ENCODE peak calls at places on chromosomes 7 and 10, in four cellular contexts. L is A549, G is GM12878, B is HepG2. C is an unnamed sample.

GRCh38 chr7:1249731-1250130 is 17.1 kb downstream of the UNCX start:
- DNase-seq in L (no peak), B (no peak), G (no peak), C (no peak)

GRCh38 chr10:122271076-122271475 is at the start of gene BTBD16:
- DNase-seq in B (no peak), L (no peak), G (no peak), C (no peak)

GRCh38 chr10:76998451-76998850 is 639.2 kb downstream of the KCNMA1 start:
- DNase-seq in B (no peak), L (no peak), G (no peak), C (no peak)

GRCh38 chr7:158409816-158410330 is 177.8 kb downstream of the PTPRN2 start:
- DNase-seq in G (no peak), L (no peak), B (no peak), C (no peak)

GRCh38 chr7:130112078-130112477 is 41.7 kb downstream of the KLHDC10 start:
- DNase-seq in L (no peak), B (no peak), G (no peak), C (no peak)

GRCh38 chr7:27100601-27101187 is 1.8 kb downstream of the HOXA2 start:
- DNase-seq in G (no peak), B (no peak), L (no peak), C (peak)

GRCh38 chr10:62049815-62050626 is 148.5 kb downstream of the ARID5B start:
- DNase-seq in L (no peak), B (no peak), G (no peak), C (no peak)

GRCh38 chr10:132514841-132515521 is 22.6 kb upstream of the INPP5A start:
- DNase-seq in B (no peak), L (no peak), G (no peak), C (no peak)

GRCh38 chr10:112570585-112570984 is 123.6 kb downstream of the VTI1A start:
- DNase-seq in B (no peak), G (no peak), L (no peak), C (no peak)

GRCh38 chr10:73810735-73811465 is 498 bp downstream of the NDST2 start:
- DNase-seq in G (no peak), L (peak), B (no peak), C (no peak)

GRCh38 chr10:80187465-80188409 is 17.6 kb downstream of the ANXA11 start:
- DNase-seq in B (peak), G (peak), L (no peak), C (no peak)
- TF ChIP-seq USF2 in B (no peak), G (no peak), L (no peak), C (no peak)

GRCh38 chr7:6542368-6542767 is 8.9 kb downstream of the GRID2IP start:
- DNase-seq in G (no peak), L (no peak), B (no peak), C (no peak)

GRCh38 chr7:6546852-6547251 is 4.4 kb downstream of the GRID2IP start:
- DNase-seq in G (no peak), B (no peak), L (no peak), C (no peak)

GRCh38 chr7:6551016-6551511 is at the start of gene GRID2IP:
- DNase-seq in G (no peak), L (no peak), B (no peak), C (no peak)

GRCh38 chr7:6547400-6547799 is 3.9 kb downstream of the GRID2IP start:
- DNase-seq in L (no peak), G (no peak), B (no peak), C (no peak)

DNA sequence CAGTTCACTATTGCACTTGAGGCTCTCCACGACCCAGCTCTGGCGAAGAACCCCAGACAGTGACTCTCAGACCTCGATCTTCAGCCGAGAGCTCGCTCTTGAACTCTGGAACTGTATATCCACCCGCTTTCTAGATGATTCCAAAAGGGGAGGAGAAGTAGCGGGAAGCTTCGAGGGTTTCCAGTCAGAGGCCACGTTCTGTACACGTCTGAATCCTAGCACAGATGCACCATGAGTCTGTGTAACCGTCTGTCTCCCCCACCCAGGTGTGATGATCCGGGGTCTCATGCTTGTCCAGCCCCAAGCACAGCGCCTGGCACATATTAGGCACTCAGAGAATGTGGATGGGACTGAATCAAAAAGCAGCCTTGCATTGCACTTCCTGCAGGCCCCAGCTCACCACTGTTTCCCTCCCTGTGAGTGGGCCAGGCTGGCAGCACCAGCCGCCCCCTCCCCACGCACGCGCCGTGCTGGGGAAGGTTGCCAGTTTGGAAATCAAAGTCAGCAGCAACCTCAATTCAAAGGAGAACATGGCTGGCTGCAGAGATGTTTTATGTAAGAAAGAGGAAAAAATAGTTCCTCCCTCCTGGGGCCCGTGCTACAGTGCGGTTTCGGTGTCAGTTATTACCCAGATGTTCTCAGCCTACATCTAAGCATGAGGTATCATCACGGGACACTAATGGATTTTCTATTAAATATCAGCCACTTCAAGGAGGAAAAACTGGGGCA is 5.7 kb downstream of the GRID2IP start:
- DNase-seq in B (no peak), G (no peak), L (no peak), C (no peak)
- TF ChIP-seq SMC3 in B (no peak), G (no peak), L (no peak), C (no peak)

GRCh38 chr7:89023146-89023545 is 227.6 kb upstream of the TEX47 start:
- DNase-seq in B (no peak), L (no peak), G (no peak), C (no peak)
- TF ChIP-seq RAD21 in B (no peak), L (no peak), G (no peak), C (no peak)

DNA sequence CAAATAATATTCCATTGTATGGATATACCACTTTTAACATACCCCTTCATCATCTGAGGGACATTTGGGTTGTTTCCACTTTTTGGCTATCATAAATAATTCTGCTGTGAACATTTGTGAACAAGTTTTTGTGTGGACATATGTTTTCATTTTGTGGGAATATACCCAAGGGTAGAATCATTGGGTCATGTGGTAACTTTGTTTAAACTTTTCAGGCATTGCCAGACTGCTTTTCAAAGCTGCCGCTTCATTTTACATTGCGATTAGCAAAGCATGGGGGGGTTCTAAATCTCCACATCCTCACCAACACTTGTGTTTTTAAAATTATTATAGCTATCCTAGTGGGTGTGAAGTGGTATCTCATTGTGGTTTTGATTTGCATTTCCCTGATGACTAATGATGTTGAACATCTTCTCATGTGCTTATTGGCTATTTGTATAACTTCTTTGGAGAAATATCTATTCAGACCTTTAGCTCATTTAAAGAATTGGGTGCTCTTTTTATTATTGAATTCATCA is 8.4 kb upstream of the HHEX start:
- DNase-seq in B (no peak), L (no peak), G (no peak), C (no peak)
- TF ChIP-seq USF2 in B (no peak), L (no peak), G (no peak), C (no peak)

GRCh38 chr10:42734537-42734936 is 48.1 kb upstream of the BMS1 start:
- DNase-seq in B (no peak), L (no peak), G (no peak), C (no peak)
- TF ChIP-seq SMC3 in B (no peak), L (no peak), G (no peak), C (no peak)

DNA sequence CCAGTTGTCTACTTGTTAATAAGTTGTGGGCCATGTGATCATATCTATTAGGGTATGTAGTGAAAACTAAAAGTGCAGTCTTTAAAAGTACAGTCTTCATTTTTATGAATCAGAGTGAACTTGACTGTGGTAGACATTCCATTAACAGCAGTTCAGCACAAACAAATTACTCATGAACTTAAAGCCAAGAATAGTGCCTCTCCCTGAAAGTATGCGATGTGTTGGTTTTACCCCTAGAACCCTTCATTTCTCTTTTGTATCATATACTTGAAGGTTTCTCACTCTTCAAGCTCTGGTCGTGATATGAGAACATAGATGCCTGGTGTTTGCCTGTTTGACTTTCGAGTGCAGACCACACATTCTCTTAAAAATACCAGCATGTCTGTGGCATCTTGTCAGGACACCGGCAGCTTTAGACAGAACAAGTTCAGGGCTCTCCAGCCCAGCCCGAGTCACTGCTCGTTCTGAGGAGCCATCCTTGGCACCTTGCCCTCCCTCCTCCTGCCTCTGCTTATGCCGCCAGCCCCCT is 159.3 kb downstream of the LCOR start:
- DNase-seq in B (no peak), G (no peak), L (no peak), C (peak)
- TF ChIP-seq RAD21 in B (no peak), G (no peak), L (no peak), C (no peak)

DNA sequence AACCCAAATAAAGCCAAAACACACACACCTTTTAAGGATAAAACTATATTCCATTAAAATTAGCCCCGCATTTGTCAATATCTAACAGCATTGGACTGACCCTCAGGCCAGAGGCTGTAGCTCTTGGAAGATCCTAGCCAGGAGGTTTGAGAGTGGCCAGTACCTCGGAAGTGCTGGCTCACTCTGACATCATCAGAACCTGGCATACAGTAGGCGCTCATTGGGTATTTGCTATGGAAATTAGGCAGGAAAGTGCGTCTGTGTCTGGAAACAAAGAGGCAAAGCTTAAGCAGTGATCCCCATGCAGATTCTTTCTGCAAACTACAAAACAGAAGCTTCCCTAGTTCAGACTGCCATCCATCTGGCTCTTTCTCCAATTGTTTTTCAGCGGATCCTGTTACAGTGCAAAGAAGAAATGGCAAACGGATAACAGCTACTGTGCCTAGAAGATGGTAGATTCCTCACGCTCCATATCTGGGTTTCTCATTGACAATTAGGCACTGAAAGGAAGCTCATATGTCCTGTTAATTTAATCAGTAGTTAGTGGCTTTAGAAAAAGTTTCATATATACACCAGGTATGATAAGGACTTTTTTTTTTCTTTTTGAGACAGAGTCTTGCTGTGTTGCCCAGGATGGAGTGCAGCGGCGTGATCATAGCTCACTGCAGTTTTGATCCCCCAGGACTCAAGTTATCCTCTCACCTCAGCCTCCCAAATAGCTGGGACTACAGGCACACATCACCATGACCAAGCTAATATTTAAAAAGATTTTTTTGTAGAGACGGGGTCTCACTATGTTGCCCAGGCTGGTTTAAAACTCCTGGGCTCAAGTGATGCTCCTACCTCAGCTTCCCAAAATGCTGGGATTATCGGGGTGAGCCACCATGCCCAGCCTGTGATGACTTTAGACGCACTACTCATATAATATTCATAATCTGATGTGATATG is 1.9 kb upstream of the PRKCQ start:
- DNase-seq in B (no peak), G (no peak), L (no peak), C (no peak)
- TF ChIP-seq USF2 in B (no peak), G (no peak), L (no peak), C (no peak)

GRCh38 chr10:27744478-27745379 is 890 bp downstream of the MKX start:
- DNase-seq in B (no peak), L (no peak), G (no peak), C (peak)
- TF ChIP-seq SMC3 in B (no peak), L (no peak), G (no peak), C (no peak)

GRCh38 chr7:152522551-152522950 is 86.7 kb upstream of the KMT2C start:
- DNase-seq in B (no peak), G (no peak), L (no peak), C (no peak)
- TF ChIP-seq RAD21 in B (no peak), G (no peak), L (no peak), C (no peak)